ENCODE peak calls at places on chromosomes 11 and 22, in four cellular contexts. One of them, this sample, is unnamed.

GRCh38 chr22:24827305-24827704 is 21.3 kb downstream of the SGSM1 start:
- DNase-seq in PC-3: peak; percentile 1
- DNase-seq in tibial artery: no peak
- DNase-seq in CD8-positive, alpha-beta T cell: no peak
- DNase-seq in this sample: peak; percentile 66

GRCh38 chr11:58888579-58888978 is 44.1 kb upstream of the GLYATL2 start:
- DNase-seq in PC-3: no peak
- DNase-seq in tibial artery: no peak
- DNase-seq in CD8-positive, alpha-beta T cell: no peak
- DNase-seq in this sample: no peak

GRCh38 chr11:21412652-21413383 is 743.4 kb downstream of the NELL1 start:
- DNase-seq in tibial artery: no peak
- DNase-seq in PC-3: no peak
- DNase-seq in CD8-positive, alpha-beta T cell: no peak
- DNase-seq in this sample: no peak

GRCh38 chr11:134139873-134140331 is 71.0 kb downstream of the JAM3 start:
- DNase-seq in tibial artery: peak; percentile 72
- DNase-seq in PC-3: peak; percentile 86
- DNase-seq in CD8-positive, alpha-beta T cell: peak; percentile 29
- DNase-seq in this sample: no peak

GRCh38 chr11:44427432-44427831 is 117.5 kb upstream of the ALX4 start:
- DNase-seq in PC-3: peak; percentile 2
- DNase-seq in tibial artery: no peak
- DNase-seq in CD8-positive, alpha-beta T cell: no peak
- DNase-seq in this sample: no peak

GRCh38 chr11:118415739-118416068 is 14.3 kb downstream of the ATP5MG start:
- DNase-seq in PC-3: peak; percentile 97
- DNase-seq in tibial artery: peak; percentile 30
- DNase-seq in CD8-positive, alpha-beta T cell: peak; percentile 26
- DNase-seq in this sample: no peak

GRCh38 chr11:124887667-124888013 is 10.0 kb downstream of the ROBO4 start:
- DNase-seq in CD8-positive, alpha-beta T cell: no peak
- DNase-seq in PC-3: no peak
- DNase-seq in tibial artery: no peak
- DNase-seq in this sample: no peak

GRCh38 chr11:129569007-129569406 is 193.4 kb downstream of the BARX2 start:
- DNase-seq in CD8-positive, alpha-beta T cell: no peak
- DNase-seq in PC-3: no peak
- DNase-seq in tibial artery: no peak
- DNase-seq in this sample: no peak

GRCh38 chr11:5536482-5536881 is 11.9 kb downstream of the OR52H1 start:
- DNase-seq in CD8-positive, alpha-beta T cell: no peak
- DNase-seq in PC-3: no peak
- DNase-seq in tibial artery: no peak
- DNase-seq in this sample: no peak

GRCh38 chr22:45499746-45500145 is 2.9 kb upstream of the FBLN1 start:
- DNase-seq in CD8-positive, alpha-beta T cell: no peak
- DNase-seq in PC-3: no peak
- DNase-seq in tibial artery: peak; percentile 61
- DNase-seq in this sample: no peak

GRCh38 chr11:113435190-113435968 is 39.8 kb downstream of the DRD2 start:
- DNase-seq in CD8-positive, alpha-beta T cell: no peak
- DNase-seq in tibial artery: no peak
- DNase-seq in PC-3: no peak
- DNase-seq in this sample: no peak

GRCh38 chr22:43670545-43670944 is 141.6 kb downstream of the EFCAB6 start:
- DNase-seq in CD8-positive, alpha-beta T cell: no peak
- DNase-seq in PC-3: no peak
- DNase-seq in tibial artery: no peak
- DNase-seq in this sample: no peak

GRCh38 chr11:108693852-108694251 is 29.0 kb downstream of the DDX10 start:
- DNase-seq in CD8-positive, alpha-beta T cell: no peak
- DNase-seq in PC-3: peak; percentile 68
- DNase-seq in tibial artery: no peak
- DNase-seq in this sample: no peak

GRCh38 chr11:72576196-72576595 is 98.0 kb downstream of the PDE2A start:
- DNase-seq in tibial artery: no peak
- DNase-seq in PC-3: no peak
- DNase-seq in CD8-positive, alpha-beta T cell: no peak
- DNase-seq in this sample: no peak

GRCh38 chr11:62398011-62398994 is 20.5 kb upstream of the SCGB1A1 start:
- DNase-seq in CD8-positive, alpha-beta T cell: no peak
- DNase-seq in tibial artery: peak; percentile 60
- DNase-seq in PC-3: no peak
- DNase-seq in this sample: no peak

GRCh38 chr11:18705651-18706281 is 7.2 kb downstream of the TMEM86A start:
- DNase-seq in CD8-positive, alpha-beta T cell: no peak
- DNase-seq in PC-3: no peak
- DNase-seq in tibial artery: peak; percentile 41
- DNase-seq in this sample: peak; percentile 82

GRCh38 chr22:46110215-46110614 is 40.1 kb upstream of the PPARA start:
- DNase-seq in CD8-positive, alpha-beta T cell: no peak
- DNase-seq in PC-3: peak; percentile 58
- DNase-seq in tibial artery: no peak
- DNase-seq in this sample: no peak

GRCh38 chr11:126163074-126163700 is 48.3 kb downstream of the RPUSD4 start:
- DNase-seq in CD8-positive, alpha-beta T cell: no peak
- DNase-seq in PC-3: peak; percentile 39
- DNase-seq in tibial artery: no peak
- DNase-seq in this sample: no peak

GRCh38 chr22:41831383-41831782 is 1.5 kb upstream of the SREBF2 start:
- DNase-seq in CD8-positive, alpha-beta T cell: no peak
- DNase-seq in tibial artery: peak; percentile 26
- DNase-seq in PC-3: no peak
- DNase-seq in this sample: no peak

GRCh38 chr22:36366291-36366708 is 21.5 kb downstream of the MYH9 start:
- DNase-seq in PC-3: no peak
- DNase-seq in tibial artery: peak; percentile 59
- DNase-seq in CD8-positive, alpha-beta T cell: peak; percentile 61
- DNase-seq in this sample: no peak

GRCh38 chr22:45718391-45718790 is 46.8 kb downstream of the ATXN10 start:
- DNase-seq in CD8-positive, alpha-beta T cell: no peak
- DNase-seq in PC-3: no peak
- DNase-seq in tibial artery: no peak
- DNase-seq in this sample: no peak

GRCh38 chr11:73223998-73224730 is 6.1 kb downstream of the P2RY2 start:
- DNase-seq in PC-3: no peak
- DNase-seq in CD8-positive, alpha-beta T cell: no peak
- DNase-seq in tibial artery: no peak
- DNase-seq in this sample: no peak

GRCh38 chr22:22556995-22557925 is 1.8 kb downstream of the PRAME start:
- DNase-seq in CD8-positive, alpha-beta T cell: no peak
- DNase-seq in PC-3: no peak
- DNase-seq in tibial artery: no peak
- DNase-seq in this sample: no peak

GRCh38 chr11:75241036-75241905 is 697 bp downstream of the TPBGL start:
- DNase-seq in CD8-positive, alpha-beta T cell: peak; percentile 77
- DNase-seq in tibial artery: peak; percentile 61
- DNase-seq in PC-3: peak; percentile 94
- DNase-seq in this sample: peak; percentile 98

GRCh38 chr11:75241906-75242644 is 1.5 kb downstream of the TPBGL start:
- DNase-seq in CD8-positive, alpha-beta T cell: no peak
- DNase-seq in PC-3: no peak
- DNase-seq in tibial artery: no peak
- DNase-seq in this sample: no peak

GRCh38 chr11:75244052-75244814 is 3.7 kb downstream of the TPBGL start:
- DNase-seq in CD8-positive, alpha-beta T cell: no peak
- DNase-seq in tibial artery: no peak
- DNase-seq in PC-3: no peak
- DNase-seq in this sample: no peak

GRCh38 chr11:75240381-75241035 is at the start of gene TPBGL:
- DNase-seq in CD8-positive, alpha-beta T cell: no peak
- DNase-seq in tibial artery: no peak
- DNase-seq in PC-3: no peak
- DNase-seq in this sample: no peak

DNA sequence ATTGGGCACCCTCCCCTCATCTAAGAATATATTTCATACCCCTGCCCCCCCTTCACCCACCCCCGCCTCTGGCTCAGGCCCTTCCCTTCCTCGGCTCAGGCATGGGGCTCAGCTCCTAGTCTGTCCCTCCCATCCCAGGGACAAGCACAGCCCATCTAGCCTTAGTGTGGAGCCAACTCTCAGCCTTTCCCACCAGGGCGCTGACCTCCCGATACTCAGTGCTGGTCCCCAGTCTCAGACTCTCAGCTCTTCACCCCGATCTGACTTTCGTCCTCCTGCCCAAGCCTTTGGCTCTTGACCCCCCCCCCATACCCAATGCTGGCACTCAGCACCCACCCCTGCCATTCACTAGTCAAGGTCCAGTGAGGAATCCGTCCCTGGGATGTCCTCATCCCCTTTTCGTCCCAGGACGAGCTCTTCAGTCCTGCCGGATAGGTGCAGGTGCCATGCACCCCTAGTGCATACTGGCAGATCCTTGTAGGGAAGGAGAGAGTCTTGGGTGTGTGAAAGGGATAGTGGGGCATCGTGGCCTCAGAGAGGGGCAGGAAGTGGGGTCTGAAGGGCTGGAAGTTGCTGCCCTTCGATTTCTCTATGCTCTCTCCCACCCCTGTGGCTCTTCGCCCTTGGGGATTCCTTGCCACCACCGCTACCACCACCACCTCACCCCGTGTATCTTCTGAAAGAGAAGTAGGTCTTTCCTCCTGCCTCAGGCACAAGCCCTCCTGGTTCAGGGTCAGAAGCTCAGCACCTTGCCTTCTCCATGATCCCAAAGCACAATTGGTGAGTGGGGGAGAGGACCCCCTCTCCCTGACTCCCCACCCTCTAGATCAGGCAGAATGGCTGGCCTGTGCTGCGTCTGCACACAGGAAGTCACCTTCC is 2.4 kb downstream of the TPBGL start:
- DNase-seq in PC-3: no peak
- DNase-seq in CD8-positive, alpha-beta T cell: no peak
- DNase-seq in tibial artery: no peak
- DNase-seq in this sample: peak; percentile 19
- H3K4me1 ChIP-seq in PC-3: peaks cover 4% of the 10 kb centered on the region
- H3K4me1 ChIP-seq in CD8-positive, alpha-beta T cell: peaks cover 9% of the 10 kb centered on the region
- H3K4me1 ChIP-seq in tibial artery: peaks cover 24% of the 10 kb centered on the region
- H3K4me1 ChIP-seq in this sample: peaks cover 8% of the 10 kb centered on the region

GRCh38 chr22:39938509-39938908 is 21.7 kb upstream of the TMA7B start:
- DNase-seq in PC-3: no peak
- DNase-seq in CD8-positive, alpha-beta T cell: peak; percentile 51
- DNase-seq in tibial artery: no peak
- DNase-seq in this sample: no peak

GRCh38 chr22:39936523-39937145 is 23.6 kb upstream of the TMA7B start:
- DNase-seq in PC-3: no peak
- DNase-seq in CD8-positive, alpha-beta T cell: no peak
- DNase-seq in tibial artery: no peak
- DNase-seq in this sample: no peak

GRCh38 chr22:39935622-39936021 is 24.6 kb upstream of the TMA7B start:
- DNase-seq in PC-3: no peak
- DNase-seq in CD8-positive, alpha-beta T cell: no peak
- DNase-seq in tibial artery: no peak
- DNase-seq in this sample: no peak

GRCh38 chr22:39939830-39940229 is 20.4 kb upstream of the TMA7B start:
- DNase-seq in tibial artery: no peak
- DNase-seq in PC-3: no peak
- DNase-seq in CD8-positive, alpha-beta T cell: no peak
- DNase-seq in this sample: no peak

GRCh38 chr22:39937881-39938280 is 22.3 kb upstream of the TMA7B start:
- DNase-seq in PC-3: no peak
- DNase-seq in CD8-positive, alpha-beta T cell: peak; percentile 71
- DNase-seq in tibial artery: no peak
- DNase-seq in this sample: no peak
- H3K27me3 ChIP-seq in PC-3: peaks cover 47% of the 10 kb centered on the region
- H3K27me3 ChIP-seq in CD8-positive, alpha-beta T cell: no peaks in the 10 kb centered on the region
- H3K27me3 ChIP-seq in tibial artery: no peaks in the 10 kb centered on the region
- H3K27me3 ChIP-seq in this sample: peaks cover 81% of the 10 kb centered on the region

DNA sequence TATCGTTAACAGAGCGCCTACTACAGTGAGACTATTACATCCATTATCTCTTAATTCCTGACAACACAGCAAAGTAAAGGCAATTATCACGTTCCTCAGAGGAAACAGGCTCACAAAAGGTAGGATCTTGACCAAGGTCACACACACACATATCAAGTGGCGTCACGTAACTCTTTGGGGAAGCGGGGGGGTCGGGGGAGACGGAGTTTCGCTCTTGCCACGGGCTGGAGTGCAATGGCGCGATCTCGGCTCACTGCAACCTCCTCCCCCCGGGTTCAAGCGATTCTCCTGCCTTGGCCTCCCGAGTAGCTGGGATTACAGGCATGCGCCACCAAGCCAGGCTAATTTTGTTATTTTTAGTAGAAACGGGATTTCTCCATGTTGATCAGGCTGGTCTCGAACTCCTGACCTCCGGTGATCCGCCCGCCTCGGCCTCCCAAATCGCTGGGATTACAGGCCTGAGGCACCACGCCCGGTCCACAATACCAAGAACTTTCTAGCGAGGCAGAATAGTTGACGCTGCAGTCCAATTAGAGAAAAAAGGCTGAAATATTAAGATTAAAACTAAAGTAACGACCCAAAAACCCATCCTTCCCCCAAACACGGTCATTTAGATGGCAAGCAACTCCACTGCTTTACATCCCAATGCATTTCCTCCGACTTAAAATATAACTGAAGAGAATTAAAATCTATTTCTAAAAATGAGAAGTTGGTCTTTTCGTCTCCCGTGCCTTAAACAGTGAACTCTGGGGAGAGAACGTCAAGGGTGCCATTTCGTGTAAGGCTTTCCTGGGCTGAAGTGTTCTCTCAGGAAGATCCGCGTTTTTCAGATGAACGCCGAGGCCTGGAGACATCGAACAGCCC is 1.1 kb downstream of the DDX17 start:
- DNase-seq in tibial artery: peak; percentile 57
- DNase-seq in PC-3: no peak
- DNase-seq in CD8-positive, alpha-beta T cell: peak; percentile 62
- DNase-seq in this sample: peak; percentile 83
- TF ChIP-seq CTCF in tibial artery: no peak
- TF ChIP-seq CTCF in PC-3: no peak
- TF ChIP-seq CTCF in CD8-positive, alpha-beta T cell: no peak
- TF ChIP-seq CTCF in this sample: no peak

GRCh38 chr22:37582526-37582925 is 2.6 kb upstream of the LGALS2 start:
- DNase-seq in CD8-positive, alpha-beta T cell: no peak
- DNase-seq in PC-3: no peak
- DNase-seq in tibial artery: no peak
- DNase-seq in this sample: no peak
- H3K4me1 ChIP-seq in CD8-positive, alpha-beta T cell: peaks cover 19% of the 10 kb centered on the region
- H3K4me1 ChIP-seq in PC-3: peaks cover 10% of the 10 kb centered on the region
- H3K4me1 ChIP-seq in tibial artery: peaks cover 19% of the 10 kb centered on the region
- H3K4me1 ChIP-seq in this sample: peaks cover 23% of the 10 kb centered on the region

GRCh38 chr11:2134022-2135010 is 4.9 kb downstream of the IGF2 start:
- DNase-seq in PC-3: no peak
- DNase-seq in tibial artery: no peak
- DNase-seq in CD8-positive, alpha-beta T cell: no peak
- DNase-seq in this sample: peak; percentile 55
- H3K27me3 ChIP-seq in PC-3: peaks cover 11% of the 10 kb centered on the region
- H3K27me3 ChIP-seq in tibial artery: no peaks in the 10 kb centered on the region
- H3K27me3 ChIP-seq in CD8-positive, alpha-beta T cell: peaks cover 21% of the 10 kb centered on the region
- H3K27me3 ChIP-seq in this sample: peaks cover 14% of the 10 kb centered on the region

GRCh38 chr11:60767388-60767811 is 10.7 kb downstream of the MS4A15 start:
- DNase-seq in PC-3: no peak
- DNase-seq in CD8-positive, alpha-beta T cell: no peak
- DNase-seq in tibial artery: no peak
- DNase-seq in this sample: no peak
- TF ChIP-seq CTCF in PC-3: no peak
- TF ChIP-seq CTCF in CD8-positive, alpha-beta T cell: no peak
- TF ChIP-seq CTCF in tibial artery: no peak
- TF ChIP-seq CTCF in this sample: peak; percentile 26

This sample was measured in left lung.